ENCODE peak calls at places on chromosomes 4 and X, in five cellular contexts. One of them, this sample, is unnamed.

GRCh38 chr4:10584042-10584441 is 100.5 kb downstream of the CLNK start:
- DNase-seq in left lung: no peak
- DNase-seq in upper lobe of left lung: peak
- DNase-seq in astrocyte of the cerebellum: peak
- DNase-seq in AG10803: peak
- DNase-seq in this sample: no peak

GRCh38 chr4:177632481-177632880 is 190.2 kb upstream of the AGA start:
- DNase-seq in left lung: no peak
- DNase-seq in AG10803: no peak
- DNase-seq in astrocyte of the cerebellum: peak
- DNase-seq in upper lobe of left lung: no peak
- DNase-seq in this sample: no peak

GRCh38 chr4:6046526-6047129 is 28.4 kb upstream of the C4orf50 start:
- DNase-seq in astrocyte of the cerebellum: no peak
- DNase-seq in upper lobe of left lung: no peak
- DNase-seq in AG10803: no peak
- DNase-seq in left lung: no peak
- DNase-seq in this sample: no peak

GRCh38 chr4:112817933-112818921 is 181.3 kb downstream of the LARP7 start:
- DNase-seq in astrocyte of the cerebellum: peak
- DNase-seq in upper lobe of left lung: peak
- DNase-seq in left lung: no peak
- DNase-seq in AG10803: peak
- DNase-seq in this sample: peak

GRCh38 chrX:16143968-16144367 is 20.6 kb downstream of the GRPR start:
- DNase-seq in left lung: no peak
- DNase-seq in upper lobe of left lung: no peak
- DNase-seq in astrocyte of the cerebellum: no peak
- DNase-seq in AG10803: no peak
- DNase-seq in this sample: no peak

GRCh38 chr4:142940614-142941013 is 94.5 kb upstream of the INPP4B start:
- DNase-seq in astrocyte of the cerebellum: no peak
- DNase-seq in AG10803: no peak
- DNase-seq in upper lobe of left lung: no peak
- DNase-seq in left lung: no peak
- DNase-seq in this sample: no peak

GRCh38 chrX:86806786-86807185 is 658.5 kb downstream of the DACH2 start:
- DNase-seq in astrocyte of the cerebellum: no peak
- DNase-seq in left lung: no peak
- DNase-seq in upper lobe of left lung: no peak
- DNase-seq in AG10803: no peak
- DNase-seq in this sample: no peak

GRCh38 chrX:76555816-76556215 is 128.3 kb downstream of the MAGEE1 start:
- DNase-seq in upper lobe of left lung: no peak
- DNase-seq in left lung: no peak
- DNase-seq in astrocyte of the cerebellum: no peak
- DNase-seq in AG10803: peak
- DNase-seq in this sample: no peak

GRCh38 chr4:41539711-41540110 is 1.8 kb downstream of the LIMCH1 start:
- DNase-seq in astrocyte of the cerebellum: no peak
- DNase-seq in AG10803: no peak
- DNase-seq in left lung: no peak
- DNase-seq in upper lobe of left lung: no peak
- DNase-seq in this sample: no peak

GRCh38 chr4:153798436-153798835 is 9.6 kb upstream of the SFRP2 start:
- DNase-seq in left lung: no peak
- DNase-seq in astrocyte of the cerebellum: no peak
- DNase-seq in upper lobe of left lung: no peak
- DNase-seq in AG10803: peak
- DNase-seq in this sample: no peak

GRCh38 chr4:1502976-1503375 is 96.7 kb upstream of the NKX1-1 start:
- DNase-seq in astrocyte of the cerebellum: no peak
- DNase-seq in AG10803: no peak
- DNase-seq in upper lobe of left lung: no peak
- DNase-seq in left lung: peak
- DNase-seq in this sample: peak

GRCh38 chr4:126532527-126532926 is 1100.2 kb upstream of the INTU start:
- DNase-seq in AG10803: no peak
- DNase-seq in upper lobe of left lung: no peak
- DNase-seq in left lung: no peak
- DNase-seq in astrocyte of the cerebellum: no peak
- DNase-seq in this sample: no peak

GRCh38 chr4:126530996-126531585 is 1101.7 kb upstream of the INTU start:
- DNase-seq in upper lobe of left lung: no peak
- DNase-seq in astrocyte of the cerebellum: no peak
- DNase-seq in left lung: no peak
- DNase-seq in AG10803: no peak
- DNase-seq in this sample: no peak

GRCh38 chr4:126533176-126533575 is 1099.6 kb upstream of the INTU start:
- DNase-seq in AG10803: peak
- DNase-seq in left lung: no peak
- DNase-seq in upper lobe of left lung: no peak
- DNase-seq in astrocyte of the cerebellum: peak
- DNase-seq in this sample: no peak
- H3K4me3 ChIP-seq in AG10803: no peak
- H3K4me3 ChIP-seq in left lung: no peak
- H3K4me3 ChIP-seq in upper lobe of left lung: no peak
- H3K4me3 ChIP-seq in astrocyte of the cerebellum: no peak
- H3K4me3 ChIP-seq in this sample: no peak

GRCh38 chr4:7910721-7911015 is 29.0 kb downstream of the AFAP1 start:
- DNase-seq in upper lobe of left lung: no peak
- DNase-seq in AG10803: no peak
- DNase-seq in astrocyte of the cerebellum: no peak
- DNase-seq in left lung: no peak
- DNase-seq in this sample: no peak
- H3K4me3 ChIP-seq in upper lobe of left lung: peak
- H3K4me3 ChIP-seq in AG10803: peak
- H3K4me3 ChIP-seq in astrocyte of the cerebellum: no peak
- H3K4me3 ChIP-seq in left lung: no peak
- H3K4me3 ChIP-seq in this sample: peak

GRCh38 chrX:34655496-34656258 is 1.4 kb downstream of the TMEM47 start:
- DNase-seq in astrocyte of the cerebellum: no peak
- DNase-seq in upper lobe of left lung: no peak
- DNase-seq in AG10803: peak
- DNase-seq in left lung: no peak
- DNase-seq in this sample: no peak

GRCh38 chrX:34658316-34658715 is 1.2 kb upstream of the TMEM47 start:
- DNase-seq in left lung: no peak
- DNase-seq in AG10803: peak
- DNase-seq in upper lobe of left lung: no peak
- DNase-seq in astrocyte of the cerebellum: no peak
- DNase-seq in this sample: no peak

GRCh38 chrX:34656467-34656841 is 631 bp downstream of the TMEM47 start:
- DNase-seq in left lung: peak
- DNase-seq in upper lobe of left lung: no peak
- DNase-seq in AG10803: no peak
- DNase-seq in astrocyte of the cerebellum: no peak
- DNase-seq in this sample: peak

GRCh38 chrX:34654939-34655338 is 2.1 kb downstream of the TMEM47 start:
- DNase-seq in astrocyte of the cerebellum: no peak
- DNase-seq in AG10803: peak
- DNase-seq in left lung: no peak
- DNase-seq in upper lobe of left lung: no peak
- DNase-seq in this sample: no peak

GRCh38 chrX:34656842-34657780 is at the start of gene TMEM47:
- DNase-seq in AG10803: peak
- DNase-seq in left lung: peak
- DNase-seq in astrocyte of the cerebellum: no peak
- DNase-seq in upper lobe of left lung: peak
- DNase-seq in this sample: peak
- H3K4me3 ChIP-seq in AG10803: peak
- H3K4me3 ChIP-seq in left lung: peak
- H3K4me3 ChIP-seq in astrocyte of the cerebellum: peak
- H3K4me3 ChIP-seq in upper lobe of left lung: peak
- H3K4me3 ChIP-seq in this sample: peak

DNA sequence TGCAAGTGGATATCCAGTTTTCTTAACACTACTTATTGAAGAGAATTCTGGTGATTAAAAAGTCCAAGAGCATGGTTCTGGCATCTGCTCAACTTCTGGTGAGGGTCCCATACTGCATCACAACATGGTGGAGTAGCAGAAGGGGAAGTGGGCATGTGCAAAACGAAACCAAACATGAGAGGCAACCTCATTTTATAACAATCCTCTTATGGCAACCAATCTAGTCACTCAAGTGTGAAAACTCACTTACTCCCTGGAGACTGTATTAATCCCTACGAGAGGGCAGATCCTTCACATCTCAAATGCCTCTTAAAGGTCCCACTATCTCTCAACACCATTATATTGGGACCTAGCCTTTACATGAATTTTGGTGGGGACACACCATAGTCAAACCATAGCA is 55.4 kb upstream of the TRO start:
- DNase-seq in astrocyte of the cerebellum: no peak
- DNase-seq in upper lobe of left lung: no peak
- DNase-seq in left lung: no peak
- DNase-seq in AG10803: no peak
- DNase-seq in this sample: no peak
- H3K4me3 ChIP-seq in astrocyte of the cerebellum: no peak
- H3K4me3 ChIP-seq in upper lobe of left lung: no peak
- H3K4me3 ChIP-seq in left lung: no peak
- H3K4me3 ChIP-seq in AG10803: no peak
- H3K4me3 ChIP-seq in this sample: no peak

GRCh38 chr4:71186566-71187398 is 152.0 kb upstream of the SLC4A4 start:
- DNase-seq in upper lobe of left lung: peak
- DNase-seq in AG10803: peak
- DNase-seq in left lung: peak
- DNase-seq in astrocyte of the cerebellum: no peak
- DNase-seq in this sample: peak

GRCh38 chr4:71188197-71188625 is 150.6 kb upstream of the SLC4A4 start:
- DNase-seq in left lung: no peak
- DNase-seq in astrocyte of the cerebellum: no peak
- DNase-seq in AG10803: no peak
- DNase-seq in upper lobe of left lung: no peak
- DNase-seq in this sample: no peak

GRCh38 chr4:71189471-71189870 is 149.3 kb upstream of the SLC4A4 start:
- DNase-seq in upper lobe of left lung: no peak
- DNase-seq in AG10803: peak
- DNase-seq in left lung: no peak
- DNase-seq in astrocyte of the cerebellum: no peak
- DNase-seq in this sample: no peak

GRCh38 chr4:71187399-71188196 is 151.2 kb upstream of the SLC4A4 start:
- DNase-seq in AG10803: peak
- DNase-seq in upper lobe of left lung: peak
- DNase-seq in astrocyte of the cerebellum: no peak
- DNase-seq in left lung: peak
- DNase-seq in this sample: peak

DNA sequence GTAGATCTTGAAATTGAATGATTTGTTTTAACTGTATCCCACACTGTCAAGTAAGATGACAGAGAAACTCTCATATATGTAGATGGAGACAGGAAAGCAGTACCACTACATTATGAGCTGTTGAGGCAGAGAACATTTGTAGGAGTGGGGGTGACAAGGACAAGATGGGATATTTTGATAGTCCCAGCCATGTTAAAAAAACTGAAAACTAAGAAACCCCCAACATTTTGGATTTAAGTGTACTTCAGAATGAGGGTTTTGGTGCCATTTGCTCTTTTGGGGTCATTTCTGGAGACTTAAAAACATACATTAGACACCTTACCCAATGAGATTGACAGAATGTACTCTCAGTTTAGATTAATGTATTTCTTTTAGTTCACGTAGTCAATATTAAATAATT is 149.9 kb upstream of the SLC4A4 start:
- DNase-seq in AG10803: no peak
- DNase-seq in left lung: no peak
- DNase-seq in astrocyte of the cerebellum: no peak
- DNase-seq in upper lobe of left lung: no peak
- DNase-seq in this sample: no peak
- H3K4me3 ChIP-seq in AG10803: peak
- H3K4me3 ChIP-seq in left lung: peak
- H3K4me3 ChIP-seq in astrocyte of the cerebellum: peak
- H3K4me3 ChIP-seq in upper lobe of left lung: peak
- H3K4me3 ChIP-seq in this sample: no peak

GRCh38 chrX:9765737-9766098 is at the start of gene GPR143:
- DNase-seq in AG10803: no peak
- DNase-seq in upper lobe of left lung: no peak
- DNase-seq in left lung: no peak
- DNase-seq in astrocyte of the cerebellum: no peak
- DNase-seq in this sample: no peak
- H3K4me3 ChIP-seq in AG10803: no peak
- H3K4me3 ChIP-seq in upper lobe of left lung: no peak
- H3K4me3 ChIP-seq in left lung: no peak
- H3K4me3 ChIP-seq in astrocyte of the cerebellum: no peak
- H3K4me3 ChIP-seq in this sample: no peak

DNA sequence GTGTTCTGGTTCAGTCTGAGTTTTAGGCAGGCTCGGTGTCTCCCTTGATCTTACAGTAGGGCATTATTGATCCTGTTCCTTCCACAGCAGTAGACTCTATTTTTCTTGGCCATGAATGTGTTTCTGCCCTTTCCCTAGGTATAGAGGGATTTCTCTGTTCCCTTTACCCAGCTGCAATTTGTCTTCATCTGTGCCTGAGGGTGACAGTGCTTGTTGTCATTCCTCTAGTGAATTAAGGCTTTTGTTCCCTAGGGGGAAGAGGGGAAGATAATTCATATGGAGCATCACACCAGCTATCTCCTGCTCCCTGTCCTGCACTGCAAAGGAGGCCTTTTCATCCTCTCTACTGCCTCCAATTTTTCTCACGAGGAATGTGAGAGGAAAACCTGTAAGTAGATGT is 39.7 kb upstream of the CXorf51A start:
- DNase-seq in left lung: no peak
- DNase-seq in AG10803: no peak
- DNase-seq in astrocyte of the cerebellum: no peak
- DNase-seq in upper lobe of left lung: no peak
- DNase-seq in this sample: no peak
- H3K4me3 ChIP-seq in left lung: no peak
- H3K4me3 ChIP-seq in AG10803: no peak
- H3K4me3 ChIP-seq in astrocyte of the cerebellum: no peak
- H3K4me3 ChIP-seq in upper lobe of left lung: no peak
- H3K4me3 ChIP-seq in this sample: no peak

GRCh38 chrX:25004485-25005032 is 11.2 kb downstream of the ARX start:
- DNase-seq in astrocyte of the cerebellum: no peak
- DNase-seq in AG10803: no peak
- DNase-seq in upper lobe of left lung: no peak
- DNase-seq in left lung: no peak
- DNase-seq in this sample: no peak
- H3K4me3 ChIP-seq in astrocyte of the cerebellum: peak
- H3K4me3 ChIP-seq in AG10803: no peak
- H3K4me3 ChIP-seq in upper lobe of left lung: no peak
- H3K4me3 ChIP-seq in left lung: no peak
- H3K4me3 ChIP-seq in this sample: peak

GRCh38 chr4:42628740-42629139 is 28.2 kb downstream of the ATP8A1 start:
- DNase-seq in astrocyte of the cerebellum: no peak
- DNase-seq in left lung: no peak
- DNase-seq in AG10803: no peak
- DNase-seq in upper lobe of left lung: peak
- DNase-seq in this sample: no peak
- H3K4me3 ChIP-seq in astrocyte of the cerebellum: no peak
- H3K4me3 ChIP-seq in left lung: no peak
- H3K4me3 ChIP-seq in AG10803: no peak
- H3K4me3 ChIP-seq in upper lobe of left lung: no peak
- H3K4me3 ChIP-seq in this sample: no peak